ENCODE peak calls at places on chromosomes 7 and 10, in seven cellular contexts. One of them, this sample, is unnamed.

GRCh38 chr10:77392851-77393250 is 244.8 kb downstream of the KCNMA1 start:
- DNase-seq in lung: peak; percentile 60
- DNase-seq in CD8-positive, alpha-beta memory T cell: no peak
- DNase-seq in islet precursor cell: peak; percentile 90
- DNase-seq in T-helper 1 cell: no peak
- DNase-seq in ACHN: peak; percentile 97
- DNase-seq in CD4-positive, CD25-positive, alpha-beta regulatory T cell: no peak
- DNase-seq in this sample: no peak

GRCh38 chr7:55018361-55019328 is at the start of gene EGFR:
- DNase-seq in lung: peak; percentile 86
- DNase-seq in CD8-positive, alpha-beta memory T cell: no peak
- DNase-seq in islet precursor cell: peak; percentile 89
- DNase-seq in T-helper 1 cell: no peak
- DNase-seq in ACHN: peak; percentile 85
- DNase-seq in CD4-positive, CD25-positive, alpha-beta regulatory T cell: no peak
- DNase-seq in this sample: no peak

GRCh38 chr10:69045441-69046300 is 42.2 kb upstream of the SRGN start:
- DNase-seq in lung: no peak
- DNase-seq in CD8-positive, alpha-beta memory T cell: peak; percentile 67
- DNase-seq in islet precursor cell: no peak
- DNase-seq in T-helper 1 cell: peak; percentile 87
- DNase-seq in ACHN: peak; percentile 20
- DNase-seq in CD4-positive, CD25-positive, alpha-beta regulatory T cell: peak; percentile 69
- DNase-seq in this sample: peak; percentile 33

GRCh38 chr10:114501650-114502049 is 97.3 kb upstream of the AFAP1L2 start:
- DNase-seq in lung: no peak
- DNase-seq in CD8-positive, alpha-beta memory T cell: no peak
- DNase-seq in islet precursor cell: no peak
- DNase-seq in T-helper 1 cell: no peak
- DNase-seq in ACHN: no peak
- DNase-seq in CD4-positive, CD25-positive, alpha-beta regulatory T cell: no peak
- DNase-seq in this sample: no peak

GRCh38 chr10:75187961-75188426 is 22.6 kb upstream of the VDAC2 start:
- DNase-seq in lung: peak; percentile 42
- DNase-seq in CD8-positive, alpha-beta memory T cell: peak; percentile 82
- DNase-seq in islet precursor cell: peak; percentile 77
- DNase-seq in T-helper 1 cell: peak; percentile 74
- DNase-seq in ACHN: peak; percentile 68
- DNase-seq in CD4-positive, CD25-positive, alpha-beta regulatory T cell: peak; percentile 81
- DNase-seq in this sample: no peak

GRCh38 chr7:20892776-20893175 is 106.1 kb upstream of the SP8 start:
- DNase-seq in lung: no peak
- DNase-seq in CD8-positive, alpha-beta memory T cell: no peak
- DNase-seq in islet precursor cell: no peak
- DNase-seq in T-helper 1 cell: no peak
- DNase-seq in ACHN: no peak
- DNase-seq in CD4-positive, CD25-positive, alpha-beta regulatory T cell: no peak
- DNase-seq in this sample: no peak

GRCh38 chr7:66921396-66921917 is 432 bp downstream of the TMEM248 start:
- DNase-seq in lung: peak; percentile 65
- DNase-seq in CD8-positive, alpha-beta memory T cell: peak; percentile 48
- DNase-seq in islet precursor cell: no peak
- DNase-seq in T-helper 1 cell: no peak
- DNase-seq in ACHN: peak; percentile 49
- DNase-seq in CD4-positive, CD25-positive, alpha-beta regulatory T cell: no peak
- DNase-seq in this sample: no peak

GRCh38 chr10:58827381-58827780 is 314.7 kb downstream of the BICC1 start:
- DNase-seq in lung: no peak
- DNase-seq in CD8-positive, alpha-beta memory T cell: no peak
- DNase-seq in islet precursor cell: no peak
- DNase-seq in T-helper 1 cell: no peak
- DNase-seq in ACHN: no peak
- DNase-seq in CD4-positive, CD25-positive, alpha-beta regulatory T cell: no peak
- DNase-seq in this sample: no peak

GRCh38 chr10:50381637-50382036 is 130.3 kb upstream of the ASAH2 start:
- DNase-seq in lung: no peak
- DNase-seq in CD8-positive, alpha-beta memory T cell: no peak
- DNase-seq in islet precursor cell: no peak
- DNase-seq in T-helper 1 cell: no peak
- DNase-seq in ACHN: no peak
- DNase-seq in CD4-positive, CD25-positive, alpha-beta regulatory T cell: no peak
- DNase-seq in this sample: no peak

GRCh38 chr7:43081603-43082002 is 30.8 kb upstream of the HECW1 start:
- DNase-seq in lung: no peak
- DNase-seq in CD8-positive, alpha-beta memory T cell: no peak
- DNase-seq in islet precursor cell: no peak
- DNase-seq in T-helper 1 cell: no peak
- DNase-seq in ACHN: no peak
- DNase-seq in CD4-positive, CD25-positive, alpha-beta regulatory T cell: no peak
- DNase-seq in this sample: no peak

GRCh38 chr10:97903128-97904025 is 53.7 kb downstream of the GOLGA7B start:
- DNase-seq in lung: no peak
- DNase-seq in CD8-positive, alpha-beta memory T cell: no peak
- DNase-seq in islet precursor cell: no peak
- DNase-seq in T-helper 1 cell: no peak
- DNase-seq in ACHN: no peak
- DNase-seq in CD4-positive, CD25-positive, alpha-beta regulatory T cell: no peak
- DNase-seq in this sample: no peak

GRCh38 chr7:151860771-151861170 is 16.1 kb downstream of the PRKAG2 start:
- DNase-seq in lung: no peak
- DNase-seq in CD8-positive, alpha-beta memory T cell: peak; percentile 21
- DNase-seq in islet precursor cell: no peak
- DNase-seq in T-helper 1 cell: no peak
- DNase-seq in ACHN: no peak
- DNase-seq in CD4-positive, CD25-positive, alpha-beta regulatory T cell: no peak
- DNase-seq in this sample: no peak

GRCh38 chr10:131000737-131001136 is 310.8 kb downstream of the TCERG1L start:
- DNase-seq in lung: peak; percentile 15
- DNase-seq in CD8-positive, alpha-beta memory T cell: no peak
- DNase-seq in islet precursor cell: peak; percentile 23
- DNase-seq in T-helper 1 cell: no peak
- DNase-seq in ACHN: no peak
- DNase-seq in CD4-positive, CD25-positive, alpha-beta regulatory T cell: no peak
- DNase-seq in this sample: no peak

GRCh38 chr7:157431951-157432540 is 95.2 kb downstream of the DNAJB6 start:
- DNase-seq in lung: no peak
- DNase-seq in CD8-positive, alpha-beta memory T cell: no peak
- DNase-seq in islet precursor cell: peak; percentile 52
- DNase-seq in T-helper 1 cell: no peak
- DNase-seq in ACHN: no peak
- DNase-seq in CD4-positive, CD25-positive, alpha-beta regulatory T cell: no peak
- DNase-seq in this sample: no peak

GRCh38 chr10:102802920-102803534 is 34.2 kb downstream of the CYP17A1 start:
- DNase-seq in lung: peak; percentile 36
- DNase-seq in CD8-positive, alpha-beta memory T cell: no peak
- DNase-seq in islet precursor cell: peak; percentile 67
- DNase-seq in T-helper 1 cell: peak; percentile 8
- DNase-seq in ACHN: peak; percentile 27
- DNase-seq in CD4-positive, CD25-positive, alpha-beta regulatory T cell: no peak
- DNase-seq in this sample: no peak

GRCh38 chr10:62573929-62574328 is 199.8 kb downstream of the ZNF365 start:
- DNase-seq in lung: no peak
- DNase-seq in CD8-positive, alpha-beta memory T cell: no peak
- DNase-seq in islet precursor cell: no peak
- DNase-seq in T-helper 1 cell: no peak
- DNase-seq in ACHN: no peak
- DNase-seq in CD4-positive, CD25-positive, alpha-beta regulatory T cell: no peak
- DNase-seq in this sample: no peak

GRCh38 chr7:30331338-30331737 is 46.9 kb downstream of the ZNRF2 start:
- DNase-seq in lung: no peak
- DNase-seq in CD8-positive, alpha-beta memory T cell: no peak
- DNase-seq in islet precursor cell: no peak
- DNase-seq in T-helper 1 cell: no peak
- DNase-seq in ACHN: no peak
- DNase-seq in CD4-positive, CD25-positive, alpha-beta regulatory T cell: no peak
- DNase-seq in this sample: no peak

GRCh38 chr7:88291401-88292173 is 15.1 kb downstream of the STEAP4 start:
- DNase-seq in lung: peak; percentile 39
- DNase-seq in CD8-positive, alpha-beta memory T cell: no peak
- DNase-seq in islet precursor cell: no peak
- DNase-seq in T-helper 1 cell: no peak
- DNase-seq in ACHN: no peak
- DNase-seq in CD4-positive, CD25-positive, alpha-beta regulatory T cell: no peak
- DNase-seq in this sample: no peak

GRCh38 chr10:114925675-114926204 is 12.3 kb upstream of the TRUB1 start:
- DNase-seq in lung: no peak
- DNase-seq in CD8-positive, alpha-beta memory T cell: no peak
- DNase-seq in islet precursor cell: peak; percentile 59
- DNase-seq in T-helper 1 cell: peak; percentile 62
- DNase-seq in ACHN: peak; percentile 65
- DNase-seq in CD4-positive, CD25-positive, alpha-beta regulatory T cell: no peak
- DNase-seq in this sample: no peak

This sample was measured in KG1.